ENCODE peak calls at places on chromosomes 4 and X, in nine cellular contexts. L is psoas muscle, V is neural progenitor cell, M is fibroblast of lung, D is stomach, R is upper lobe of right lung, E is ovary, P is mesendoderm, H is tibial nerve. U is an unnamed sample. For H3K4me1, the result is how much of the 10 kb centered on the place peaks cover.

GRCh38 chrX:136259543-136259942 is 8.3 kb upstream of the MAP7D3 start:
- DNase-seq in L (no peak), R (no peak), D (no peak), V (no peak), E (no peak), H (no peak), M (peak), P (peak), U (peak)

GRCh38 chr4:145786261-145786660 is 106.3 kb downstream of the C4orf51 start:
- DNase-seq in E (no peak), P (no peak), R (no peak), M (no peak), L (no peak), D (no peak), H (no peak), V (no peak), U (no peak)

GRCh38 chrX:132443196-132443595 is 45.6 kb downstream of the MBNL3 start:
- DNase-seq in H (no peak), R (no peak), P (no peak), D (no peak), M (no peak), E (no peak), V (no peak), L (no peak), U (no peak)

GRCh38 chrX:47772764-47773163 is 63.9 kb upstream of the ZNF81 start:
- DNase-seq in H (no peak), E (no peak), V (no peak), M (no peak), L (no peak), R (no peak), P (no peak), D (no peak), U (no peak)

GRCh38 chrX:15165832-15166231 is 104.1 kb downstream of the ASB9 start:
- DNase-seq in L (no peak), V (no peak), H (no peak), M (no peak), E (no peak), P (peak), R (no peak), D (no peak), U (no peak)

GRCh38 chrX:119605398-119605738 is 856 bp downstream of the NKRF start:
- DNase-seq in R (peak), V (no peak), P (no peak), D (no peak), M (no peak), L (no peak), H (no peak), E (peak), U (no peak)

GRCh38 chr4:184961693-184962092 is 56.6 kb upstream of the HELT start:
- DNase-seq in L (no peak), D (peak), R (peak), E (no peak), P (no peak), H (no peak), V (no peak), M (no peak), U (no peak)

GRCh38 chr4:164959896-164960295 is 17.6 kb downstream of the TRIM61 start:
- DNase-seq in R (no peak), E (no peak), L (no peak), M (no peak), H (no peak), V (no peak), P (no peak), D (no peak), U (no peak)

GRCh38 chr4:1278336-1278670 is 11.4 kb upstream of the MAEA start:
- DNase-seq in L (no peak), V (no peak), E (no peak), H (no peak), R (no peak), P (no peak), M (peak), D (no peak), U (no peak)

GRCh38 chr4:90798948-90799347 is 671.8 kb downstream of the CCSER1 start:
- DNase-seq in E (no peak), M (no peak), P (no peak), L (no peak), V (no peak), H (no peak), R (peak), D (no peak), U (no peak)

GRCh38 chrX:155216940-155217450 is 735 bp downstream of the VBP1 start:
- DNase-seq in D (no peak), P (no peak), V (peak), H (no peak), M (no peak), L (no peak), R (no peak), E (no peak), U (no peak)

GRCh38 chrX:112851806-112852205 is 11.2 kb upstream of the AMOT start:
- DNase-seq in R (no peak), V (no peak), L (no peak), M (peak), E (peak), P (no peak), D (no peak), H (no peak), U (no peak)

GRCh38 chrX:87517571-87518141 is at the start of gene KLHL4:
- DNase-seq in D (no peak), R (no peak), V (peak), H (no peak), P (peak), M (peak), L (no peak), E (peak), U (no peak)
- H3K27ac ChIP-seq in D (peak), R (no peak), V (no peak), H (no peak), P (peak), M (no peak), L (no peak), E (no peak), U (no peak)

GRCh38 chr4:118774989-118775388 is 60.9 kb downstream of the SEC24D start:
- DNase-seq in P (peak), D (no peak), V (no peak), L (no peak), R (no peak), M (peak), E (no peak), H (no peak), U (no peak)

GRCh38 chr4:118770741-118771187 is 65.2 kb downstream of the SEC24D start:
- DNase-seq in M (no peak), P (no peak), H (no peak), V (no peak), R (no peak), E (no peak), L (no peak), D (no peak), U (no peak)

GRCh38 chr4:118773082-118773792 is 62.7 kb downstream of the SEC24D start:
- DNase-seq in H (no peak), M (peak), D (no peak), V (no peak), R (no peak), P (peak), E (no peak), L (no peak), U (no peak)

GRCh38 chr4:118774321-118774720 is 61.6 kb downstream of the SEC24D start:
- DNase-seq in P (no peak), D (no peak), L (no peak), V (no peak), R (no peak), H (no peak), M (no peak), E (no peak), U (no peak)

DNA sequence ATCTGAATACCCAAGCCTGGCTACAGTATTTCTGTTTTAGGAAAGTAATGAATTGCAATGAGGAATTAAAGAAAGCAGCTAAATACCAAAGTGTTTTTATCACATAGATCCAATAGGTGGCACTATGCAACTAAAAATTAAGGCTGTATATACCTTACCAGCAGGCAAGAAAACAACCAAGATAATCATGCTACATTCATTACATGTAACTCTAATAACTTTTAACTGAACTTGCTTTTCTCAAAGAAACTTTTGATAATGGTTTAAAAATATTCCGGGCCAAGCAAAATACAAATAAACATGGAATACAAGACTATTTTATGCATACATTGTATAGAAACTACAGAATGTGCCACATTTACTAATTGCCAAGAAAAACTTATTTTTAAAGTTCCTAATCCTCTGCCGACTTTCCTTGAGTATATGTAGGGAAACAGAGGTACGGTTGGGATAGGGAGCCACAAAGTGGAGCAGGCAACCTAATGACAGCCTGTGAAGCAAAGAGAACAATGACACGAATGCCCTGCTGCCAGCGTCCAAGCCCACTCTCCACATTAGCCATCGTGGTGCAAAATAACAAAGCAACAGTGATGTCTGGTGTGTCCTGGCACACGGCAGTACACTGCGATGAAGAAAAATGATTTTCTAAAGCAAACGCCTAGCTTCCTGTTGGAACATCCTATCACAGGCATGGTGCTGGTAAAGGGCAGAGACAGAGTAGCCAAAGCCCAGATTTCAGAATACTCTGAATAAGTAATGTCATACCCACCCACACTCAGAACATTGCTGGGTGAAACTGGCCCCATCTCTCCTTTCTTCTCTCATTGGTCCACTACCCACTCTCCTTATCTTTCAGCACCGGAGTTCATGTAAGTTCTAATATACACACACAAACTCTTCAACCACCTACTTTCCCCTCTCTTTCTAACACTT is 63.5 kb downstream of the SEC24D start:
- DNase-seq in D (no peak), H (no peak), V (peak), R (no peak), P (peak), M (peak), E (no peak), L (no peak), U (peak)
- H3K4me1 ChIP-seq in D (half or more), H (under half), V (under half), R (under half), P (under half), M (under half), E (under half), L (under half), U (under half)

GRCh38 chr4:78720151-78720726 is 55.9 kb upstream of the BMP2K start:
- DNase-seq in L (no peak), V (no peak), D (no peak), R (no peak), E (no peak), H (no peak), P (no peak), M (no peak), U (no peak)

GRCh38 chr4:78722320-78722719 is 53.8 kb upstream of the BMP2K start:
- DNase-seq in H (no peak), E (no peak), P (peak), L (no peak), D (no peak), R (no peak), M (no peak), V (no peak), U (no peak)

GRCh38 chr4:78722880-78723279 is 53.3 kb upstream of the BMP2K start:
- DNase-seq in R (no peak), P (no peak), D (no peak), H (no peak), V (no peak), M (no peak), L (no peak), E (no peak), U (no peak)

GRCh38 chr4:78721739-78722138 is 54.4 kb upstream of the BMP2K start:
- DNase-seq in P (peak), E (no peak), M (no peak), L (no peak), V (no peak), H (no peak), R (no peak), D (no peak), U (no peak)

GRCh38 chr4:78720994-78721677 is 55.0 kb upstream of the BMP2K start:
- DNase-seq in M (no peak), R (no peak), L (no peak), H (no peak), D (no peak), E (no peak), P (no peak), V (no peak), U (peak)
- H3K27ac ChIP-seq in M (no peak), R (no peak), L (no peak), H (no peak), D (no peak), E (no peak), P (no peak), V (no peak), U (no peak)

GRCh38 chr4:140720387-140721087 is 35.6 kb downstream of the TBC1D9 start:
- DNase-seq in H (no peak), D (no peak), E (no peak), P (no peak), R (no peak), M (no peak), L (no peak), V (no peak), U (no peak)
- H3K4me1 ChIP-seq in H (under half), D (under half), E (under half), P (under half), R (under half), M (under half), L (under half), V (under half), U (under half)

GRCh38 chr4:67575232-67575888 is 16.8 kb downstream of the STAP1 start:
- DNase-seq in P (peak), V (no peak), L (no peak), E (no peak), H (no peak), R (no peak), M (no peak), D (no peak), U (peak)
- H3K27ac ChIP-seq in P (no peak), V (no peak), L (no peak), E (no peak), H (no peak), R (no peak), M (no peak), D (no peak), U (no peak)

DNA sequence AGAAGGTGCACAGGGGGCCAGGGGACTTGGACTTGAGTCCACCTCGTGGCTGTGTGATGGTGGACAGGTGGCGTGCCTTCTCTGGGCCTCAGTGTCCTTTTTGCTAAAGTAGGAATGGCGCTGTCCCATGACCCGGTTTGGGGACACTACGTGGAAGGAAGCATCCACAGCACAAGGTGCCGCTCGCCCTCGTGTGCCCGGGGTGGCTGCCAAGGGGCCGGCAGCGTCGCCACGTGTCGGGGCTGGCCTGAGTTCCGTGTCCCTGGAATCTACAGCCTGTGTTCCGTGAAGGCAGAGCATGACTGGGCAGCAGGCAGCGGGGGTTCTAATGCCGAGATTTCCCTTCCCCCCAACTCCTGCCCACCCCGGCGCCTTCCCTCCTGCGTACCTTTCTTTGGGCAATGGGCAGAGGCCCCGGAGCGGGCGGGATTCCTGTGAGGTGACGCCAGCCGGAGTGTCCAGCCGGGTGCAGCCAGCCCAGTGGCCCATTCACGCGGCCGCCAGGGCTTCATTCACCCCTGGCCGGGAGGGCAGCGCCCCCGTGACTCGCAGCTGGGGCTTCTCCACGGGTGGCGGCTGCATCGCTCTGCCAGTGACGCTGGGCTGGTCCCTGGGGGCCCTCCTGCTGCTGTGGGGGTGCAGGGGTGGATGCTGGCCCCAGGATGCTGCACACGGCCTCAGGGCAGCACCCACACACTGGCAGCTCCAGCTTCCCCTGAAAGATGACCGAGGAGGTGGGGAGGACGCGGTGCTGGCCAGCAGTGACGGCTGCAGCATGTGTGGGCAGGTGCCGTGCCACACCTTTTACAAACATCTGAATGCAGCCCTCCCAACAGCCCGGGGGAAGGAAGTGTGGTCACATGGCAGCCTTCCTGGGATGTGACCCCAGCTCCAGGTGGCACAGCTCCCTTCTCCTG is 21.2 kb downstream of the DOK7 start:
- DNase-seq in H (no peak), V (no peak), M (no peak), D (peak), L (peak), E (no peak), R (no peak), P (no peak), U (no peak)
- H3K4me1 ChIP-seq in H (under half), V (under half), M (under half), D (half or more), L (half or more), E (under half), R (under half), P (under half), U (under half)

GRCh38 chr4:168063031-168063430 is 29.3 kb upstream of the ANXA10 start:
- DNase-seq in V (no peak), R (no peak), D (no peak), P (no peak), L (no peak), H (no peak), E (no peak), M (no peak), U (no peak)

GRCh38 chr4:168051526-168051925 is 40.8 kb upstream of the ANXA10 start:
- DNase-seq in E (no peak), V (no peak), D (no peak), M (no peak), R (no peak), H (no peak), L (no peak), P (no peak), U (no peak)

GRCh38 chr4:168059251-168059650 is 33.1 kb upstream of the ANXA10 start:
- DNase-seq in R (no peak), P (no peak), H (no peak), M (peak), D (no peak), E (no peak), L (no peak), V (no peak), U (no peak)

GRCh38 chr4:168057412-168057811 is 34.9 kb upstream of the ANXA10 start:
- DNase-seq in R (no peak), M (no peak), V (no peak), E (no peak), L (no peak), H (no peak), P (no peak), D (no peak), U (no peak)
- H3K27ac ChIP-seq in R (no peak), M (no peak), V (no peak), E (no peak), L (no peak), H (no peak), P (no peak), D (no peak), U (no peak)

GRCh38 chr4:41385486-41385885 is 128.8 kb downstream of the UCHL1 start:
- DNase-seq in R (no peak), E (no peak), M (no peak), H (no peak), P (no peak), L (no peak), V (no peak), D (no peak), U (no peak)
- H3K4me1 ChIP-seq in R (under half), E (under half), M (under half), H (under half), P (under half), L (under half), V (under half), D (under half), U (under half)

GRCh38 chr4:159382875-159383568 is 280.1 kb downstream of the RAPGEF2 start:
- DNase-seq in H (no peak), P (peak), E (no peak), V (peak), L (no peak), M (no peak), D (no peak), R (no peak), U (no peak)
- H3K27ac ChIP-seq in H (no peak), P (no peak), E (no peak), V (no peak), L (no peak), M (no peak), D (no peak), R (no peak), U (no peak)